ENCODE peak calls at places on chromosomes 1 and 21, in four cellular contexts. One of them, this sample, is unnamed.

GRCh38 chr1:32052887-32053286 is 19.9 kb upstream of the TMEM39B start:
- DNase-seq in KG1: no peak
- DNase-seq in NCI-H345: no peak
- DNase-seq in IMR-90: peak
- DNase-seq in this sample: no peak

GRCh38 chr21:35933466-35933865 is 126.9 kb downstream of the SETD4 start:
- DNase-seq in KG1: no peak
- DNase-seq in NCI-H345: no peak
- DNase-seq in IMR-90: peak
- DNase-seq in this sample: no peak

GRCh38 chr1:150842343-150842742 is 34.1 kb downstream of the ARNT start:
- DNase-seq in KG1: no peak
- DNase-seq in NCI-H345: no peak
- DNase-seq in IMR-90: no peak
- DNase-seq in this sample: no peak

GRCh38 chr1:6282577-6283270 is 21.8 kb upstream of the GPR153 start:
- DNase-seq in KG1: no peak
- DNase-seq in NCI-H345: no peak
- DNase-seq in IMR-90: no peak
- DNase-seq in this sample: no peak

GRCh38 chr1:23601104-23601967 is 42.0 kb upstream of the ID3 start:
- DNase-seq in KG1: no peak
- DNase-seq in NCI-H345: no peak
- DNase-seq in IMR-90: no peak
- DNase-seq in this sample: no peak

GRCh38 chr21:46406001-46406400 is 52.7 kb upstream of the DIP2A start:
- DNase-seq in KG1: no peak
- DNase-seq in NCI-H345: no peak
- DNase-seq in IMR-90: no peak
- DNase-seq in this sample: no peak

GRCh38 chr21:46146856-46147255 is 8.5 kb downstream of the FTCD start:
- DNase-seq in KG1: no peak
- DNase-seq in NCI-H345: no peak
- DNase-seq in IMR-90: no peak
- DNase-seq in this sample: no peak

GRCh38 chr21:42319851-42320602 is 4.8 kb upstream of the TFF3 start:
- DNase-seq in KG1: no peak
- DNase-seq in NCI-H345: no peak
- DNase-seq in IMR-90: no peak
- DNase-seq in this sample: no peak

GRCh38 chr1:43552813-43553212 is 22.1 kb downstream of the PTPRF start:
- DNase-seq in KG1: no peak
- DNase-seq in NCI-H345: no peak
- DNase-seq in IMR-90: peak
- DNase-seq in this sample: no peak

GRCh38 chr1:36889846-36890245 is 144.5 kb downstream of the GRIK3 start:
- DNase-seq in KG1: no peak
- DNase-seq in NCI-H345: no peak
- DNase-seq in IMR-90: no peak
- DNase-seq in this sample: no peak